ENCODE peak calls at places on chromosomes 4 and X, in seven cellular contexts. Z is AG10803; M is NCI-H2081; V is AG04450; N is fibroblast of the conjunctiva; D is fibroblast of mammary gland; X is naive thymus-derived CD8-positive, alpha-beta T cell. Y is an unnamed sample.

GRCh38 chrX:16479206-16479869 is 170.6 kb upstream of the S100G start:
- DNase-seq in Z (peak; percentile 53), M (no peak), V (no peak), N (no peak), D (peak; percentile 86), X (no peak), Y (no peak)

GRCh38 chrX:102517331-102517730 is 792 bp upstream of the TMSB15A start:
- DNase-seq in Z (peak; percentile 1), M (peak; percentile 18), V (no peak), N (peak; percentile 2), D (peak; percentile 37), X (no peak), Y (no peak)

GRCh38 chr4:139728840-139729239 is 63.2 kb downstream of the MGST2 start:
- DNase-seq in Z (no peak), M (peak; percentile 87), V (no peak), N (no peak), D (no peak), X (no peak), Y (no peak)

GRCh38 chrX:14591976-14592375 is 62.6 kb downstream of the GLRA2 start:
- DNase-seq in Z (peak; percentile 67), M (no peak), V (no peak), N (no peak), D (peak; percentile 36), X (no peak), Y (no peak)

GRCh38 chrX:40749874-40750273 is 14.5 kb upstream of the MED14 start:
- DNase-seq in Z (no peak), M (no peak), V (no peak), N (no peak), D (no peak), X (no peak), Y (no peak)

GRCh38 chr4:20723019-20723418 is 22.8 kb downstream of the PACRGL start:
- DNase-seq in Z (peak; percentile 12), M (no peak), V (no peak), N (no peak), D (peak; percentile 19), X (no peak), Y (no peak)

GRCh38 chrX:19332983-19333382 is 10.7 kb upstream of the PDHA1 start:
- DNase-seq in Z (peak; percentile 27), M (peak; percentile 71), V (no peak), N (peak; percentile 13), D (peak; percentile 30), X (no peak), Y (no peak)

GRCh38 chrX:56000169-56000568 is 232.0 kb upstream of the KLF8 start:
- DNase-seq in Z (peak; percentile 36), M (no peak), V (no peak), N (no peak), D (peak; percentile 43), X (no peak), Y (no peak)

GRCh38 chrX:2824886-2825285 is 3.8 kb upstream of the GYG2 start:
- DNase-seq in Z (no peak), M (no peak), V (no peak), N (no peak), D (no peak), X (no peak), Y (no peak)

GRCh38 chrX:10769696-10770619 is 149.6 kb upstream of the MID1 start:
- DNase-seq in Z (peak; percentile 39), M (peak; percentile 77), V (peak; percentile 4), N (peak; percentile 38), D (peak; percentile 57), X (no peak), Y (no peak)

GRCh38 chr4:126051709-126052424 is 737.1 kb downstream of the FAT4 start:
- DNase-seq in Z (peak; percentile 86), M (no peak), V (peak; percentile 65), N (peak; percentile 93), D (peak; percentile 79), X (no peak), Y (no peak)

GRCh38 chr4:96483308-96484030 is 643.6 kb downstream of the PDHA2 start:
- DNase-seq in Z (no peak), M (no peak), V (no peak), N (no peak), D (no peak), X (no peak), Y (no peak)

GRCh38 chrX:41326431-41326830 is 7.5 kb upstream of the DDX3X start:
- DNase-seq in Z (no peak), M (no peak), V (no peak), N (no peak), D (no peak), X (no peak), Y (no peak)

GRCh38 chr4:26288308-26288982 is 32.4 kb upstream of the RBPJ start:
- DNase-seq in Z (peak; percentile 66), M (no peak), V (no peak), N (no peak), D (peak; percentile 63), X (no peak), Y (no peak)

GRCh38 chrX:19532709-19533108 is 17.4 kb upstream of the MAP3K15 start:
- DNase-seq in Z (no peak), M (no peak), V (no peak), N (no peak), D (no peak), X (no peak), Y (no peak)

GRCh38 chrX:22664826-22665225 is 334.9 kb upstream of the DDX53 start:
- DNase-seq in Z (no peak), M (no peak), V (no peak), N (no peak), D (no peak), X (no peak), Y (no peak)

Y was measured in iPS DF 6.9.